ENCODE peak calls at places on chromosomes 5 and 9, in five cellular contexts. A is mesothelial cell of epicardium, I is HFFc6, T is BE2C, W is progenitor cell of endocrine pancreas. D is an unnamed sample.

GRCh38 chr5:10233011-10233410 is 16.7 kb downstream of the ATPSCKMT start:
- DNase-seq in W (no peak), T (no peak), A (no peak), I (no peak), D (no peak)

GRCh38 chr5:2660305-2660704 is 91.2 kb downstream of the IRX2 start:
- DNase-seq in I (no peak), A (no peak), W (no peak), T (no peak), D (no peak)

GRCh38 chr5:154677921-154678320 is 77.3 kb upstream of the LARP1 start:
- DNase-seq in W (no peak), A (no peak), I (peak; percentile 2), T (no peak), D (no peak)

GRCh38 chr5:95761771-95762680 is 30.9 kb downstream of the RHOBTB3 start:
- DNase-seq in T (peak; percentile 65), A (no peak), W (no peak), I (peak; percentile 87), D (no peak)

GRCh38 chr5:78586251-78586650 is 62.3 kb downstream of the LHFPL2 start:
- DNase-seq in A (no peak), T (no peak), W (no peak), I (peak; percentile 97), D (no peak)

GRCh38 chr5:50655067-50655809 is 11.2 kb upstream of the PARP8 start:
- DNase-seq in I (no peak), A (no peak), W (no peak), T (no peak), D (no peak)

GRCh38 chr9:132418743-132419363 is 8.8 kb downstream of the CFAP77 start:
- DNase-seq in W (no peak), T (no peak), I (no peak), A (no peak), D (no peak)

GRCh38 chr9:108675708-108676107 is 180.1 kb downstream of the ACTL7B start:
- DNase-seq in T (no peak), W (no peak), A (no peak), I (no peak), D (no peak)

GRCh38 chr9:75775966-75776691 is 114.3 kb upstream of the PCSK5 start:
- DNase-seq in A (no peak), I (no peak), T (no peak), W (no peak), D (no peak)

GRCh38 chr9:120787906-120788305 is 5.3 kb downstream of the FBXW2 start:
- DNase-seq in W (no peak), I (no peak), T (no peak), A (no peak), D (no peak)

GRCh38 chr9:120791161-120791560 is 2.1 kb downstream of the FBXW2 start:
- DNase-seq in A (no peak), W (no peak), I (no peak), T (no peak), D (no peak)

GRCh38 chr9:120792898-120793765 is at the start of gene FBXW2:
- DNase-seq in A (peak; percentile 92), T (peak; percentile 95), W (peak; percentile 86), I (peak; percentile 80), D (peak; percentile 75)
- TF ChIP-seq CTCF in A (no peak), T (no peak), W (peak; percentile 7), I (peak; percentile 29), D (no peak)

GRCh38 chr5:44993286-44993685 is 184.5 kb downstream of the MRPS30 start:
- DNase-seq in W (no peak), T (no peak), I (no peak), A (no peak), D (no peak)

GRCh38 chr5:44997506-44997905 is 188.8 kb downstream of the MRPS30 start:
- DNase-seq in A (no peak), I (no peak), W (no peak), T (no peak), D (no peak)

GRCh38 chr5:44987026-44987425 is 178.3 kb downstream of the MRPS30 start:
- DNase-seq in I (no peak), T (no peak), W (no peak), A (no peak), D (no peak)

GRCh38 chr5:44991693-44992092 is 182.9 kb downstream of the MRPS30 start:
- DNase-seq in A (no peak), T (no peak), W (no peak), I (no peak), D (no peak)
- TF ChIP-seq CTCF in A (no peak), T (no peak), W (no peak), I (no peak), D (no peak)

DNA sequence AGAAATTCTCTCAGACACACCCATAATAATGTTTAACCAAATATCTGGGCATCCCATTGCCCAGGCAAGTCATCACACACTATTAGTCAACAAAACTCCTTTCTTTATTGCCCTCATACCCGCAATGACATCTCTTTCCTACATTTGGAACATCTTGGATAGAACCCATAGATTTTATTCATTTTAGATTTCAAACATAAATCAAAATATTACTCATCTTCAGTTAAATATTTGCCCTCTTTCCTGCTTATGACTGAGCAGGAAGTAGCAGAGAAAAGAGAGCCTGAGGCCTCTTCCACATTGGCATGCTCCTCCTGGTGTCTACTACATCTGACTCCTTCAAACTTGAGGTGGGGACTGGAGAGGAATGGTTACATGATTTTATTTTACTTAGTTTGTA is 592.0 kb downstream of the CHSY3 start:
- DNase-seq in T (no peak), I (no peak), W (no peak), A (no peak), D (no peak)
- TF ChIP-seq CTCF in T (no peak), I (no peak), W (no peak), A (no peak), D (no peak)

GRCh38 chr5:114316167-114316566 is 45.7 kb upstream of the KCNN2 start:
- DNase-seq in T (no peak), A (no peak), W (no peak), I (no peak), D (no peak)
- TF ChIP-seq CTCF in T (no peak), A (no peak), W (no peak), I (peak; percentile 13), D (no peak)

D was measured in natural killer cell.